ENCODE peak calls at places on chromosomes 2 and 18, in seven cellular contexts. U is stimulated activated CD4-positive, alpha-beta T cell treated with anti-CD3 and anti-CD28 coated beads, TNF-alpha, amount 100 ng/mL, for 24 hours; H is left lobe of liver; P is GM18507; F is H7; R is COR-L47; Q is fibroblast of mammary gland. N is an unnamed sample.

GRCh38 chr2:113980946-113981345 is 91.1 kb downstream of the ACTR3 start:
- DNase-seq in U (no peak), H (no peak), P (no peak), F (no peak), R (no peak), Q (peak), N (no peak)

GRCh38 chr2:95728878-95729511 is 137.2 kb downstream of the TRIM43 start:
- DNase-seq in U (no peak), H (peak), P (peak), F (peak), R (peak), Q (peak), N (no peak)

GRCh38 chr2:171210864-171211431 is 50.3 kb upstream of the TLK1 start:
- DNase-seq in U (no peak), H (no peak), P (peak), F (no peak), R (no peak), Q (no peak), N (peak)

GRCh38 chr2:205758051-205758450 is 75.8 kb downstream of the NRP2 start:
- DNase-seq in U (no peak), H (no peak), P (no peak), F (no peak), R (no peak), Q (peak), N (no peak)

GRCh38 chr2:64721326-64721633 is 67.6 kb upstream of the SERTAD2 start:
- DNase-seq in U (no peak), H (no peak), P (no peak), F (no peak), R (no peak), Q (no peak), N (no peak)

GRCh38 chr18:11842562-11842961 is 8.7 kb upstream of the CHMP1B start:
- DNase-seq in U (no peak), H (no peak), P (no peak), F (no peak), R (no peak), Q (no peak), N (no peak)

GRCh38 chr2:240479561-240479960 is 44.1 kb downstream of the GPC1 start:
- DNase-seq in U (no peak), H (no peak), P (no peak), F (peak), R (no peak), Q (no peak), N (no peak)

GRCh38 chr2:69827796-69828540 is 1.5 kb upstream of the GMCL1 start:
- DNase-seq in U (no peak), H (no peak), P (no peak), F (no peak), R (no peak), Q (peak), N (no peak)

GRCh38 chr2:65583061-65583460 is 150.7 kb upstream of the SPRED2 start:
- DNase-seq in U (no peak), H (no peak), P (no peak), F (no peak), R (no peak), Q (no peak), N (no peak)

GRCh38 chr2:70133127-70133452 is 45.8 kb downstream of the PCBP1 start:
- DNase-seq in U (no peak), H (no peak), P (no peak), F (no peak), R (no peak), Q (no peak), N (no peak)

GRCh38 chr2:74768401-74768914 is 65.5 kb upstream of the HK2 start:
- DNase-seq in U (no peak), H (no peak), P (no peak), F (no peak), R (no peak), Q (no peak), N (no peak)

GRCh38 chr2:138132108-138132507 is 167.8 kb downstream of the HNMT start:
- DNase-seq in U (no peak), H (no peak), P (no peak), F (no peak), R (no peak), Q (no peak), N (no peak)

GRCh38 chr2:68772109-68772508 is 37.5 kb downstream of the ARHGAP25 start:
- DNase-seq in U (no peak), H (no peak), P (no peak), F (no peak), R (no peak), Q (no peak), N (no peak)

GRCh38 chr2:33859791-33860461 is 260.8 kb upstream of the FAM98A start:
- DNase-seq in U (no peak), H (no peak), P (no peak), F (no peak), R (no peak), Q (no peak), N (no peak)

GRCh38 chr2:235024951-235025773 is 73.3 kb downstream of the SH3BP4 start:
- DNase-seq in U (no peak), H (no peak), P (no peak), F (no peak), R (no peak), Q (no peak), N (no peak)

GRCh38 chr2:229054311-229054710 is 216.8 kb downstream of the PID1 start:
- DNase-seq in U (no peak), H (no peak), P (no peak), F (no peak), R (no peak), Q (no peak), N (no peak)

GRCh38 chr18:49638209-49638785 is 76.4 kb downstream of the LIPG start:
- DNase-seq in U (no peak), H (peak), P (no peak), F (no peak), R (no peak), Q (no peak), N (no peak)

GRCh38 chr2:64383016-64383588 is 70.9 kb upstream of the LGALSL start:
- DNase-seq in U (no peak), H (peak), P (no peak), F (no peak), R (no peak), Q (no peak), N (no peak)

GRCh38 chr18:12408247-12408869 is 629 bp downstream of the PRELID3A start:
- DNase-seq in U (no peak), H (no peak), P (no peak), F (no peak), R (no peak), Q (peak), N (no peak)

GRCh38 chr18:23194969-23195957 is 60.0 kb downstream of the CABLES1 start:
- DNase-seq in U (no peak), H (no peak), P (no peak), F (no peak), R (no peak), Q (no peak), N (no peak)

GRCh38 chr2:38722271-38723115 is 28.7 kb downstream of the SRSF7 start:
- DNase-seq in U (peak), H (no peak), P (no peak), F (no peak), R (no peak), Q (no peak), N (peak)

GRCh38 chr2:102484310-102485061 is 11.5 kb downstream of the SLC9A4 start:
- DNase-seq in U (no peak), H (no peak), P (no peak), F (no peak), R (no peak), Q (no peak), N (no peak)

GRCh38 chr2:218073185-218073584 is 4.1 kb downstream of the RUFY4 start:
- DNase-seq in U (no peak), H (no peak), P (no peak), F (no peak), R (no peak), Q (no peak), N (no peak)

GRCh38 chr2:219663116-219663762 is 35.8 kb downstream of the SLC4A3 start:
- DNase-seq in U (no peak), H (peak), P (no peak), F (no peak), R (no peak), Q (no peak), N (no peak)

GRCh38 chr2:9096761-9097160 is 93.3 kb upstream of the MBOAT2 start:
- DNase-seq in U (no peak), H (no peak), P (no peak), F (peak), R (no peak), Q (no peak), N (no peak)

GRCh38 chr2:42794271-42795046 is 2.1 kb upstream of the HAAO start:
- DNase-seq in U (no peak), H (peak), P (no peak), F (peak), R (no peak), Q (peak), N (no peak)

GRCh38 chr18:34042423-34043146 is 182.1 kb downstream of the NOL4 start:
- DNase-seq in U (no peak), H (no peak), P (no peak), F (no peak), R (no peak), Q (no peak), N (no peak)

GRCh38 chr2:10722252-10722825 is 909 bp downstream of the ATP6V1C2 start:
- DNase-seq in U (no peak), H (no peak), P (no peak), F (peak), R (no peak), Q (no peak), N (no peak)

N was measured in T-helper 22 cell.